ENCODE peak calls at places on chromosomes 12 and 14, in nine cellular contexts. V is HepG2; T is GM13976; X is OCI-M1; C is activated CD4-positive, alpha-beta T cell treated with anti-CD3 and anti-CD28 coated beads, Interleukin-2, amount 50 U/mL, for 4 hours; Q is OCI-LY7; Z is aorta; B is Karpas-422; H is GM03348. P is an unnamed sample.

GRCh38 chr12:127785535-127785934 is 481.4 kb upstream of the TMEM132C start:
- DNase-seq in T (no peak), X (no peak), V (no peak), B (no peak), H (peak; percentile 69), C (no peak), Z (no peak), Q (no peak), P (no peak)

GRCh38 chr12:132342828-132343227 is 13.4 kb upstream of the GALNT9 start:
- DNase-seq in X (no peak), V (no peak), T (no peak), Z (no peak), B (no peak), C (no peak), H (no peak), Q (no peak), P (no peak)

GRCh38 chr12:78229491-78230209 is 399.0 kb downstream of the NAV3 start:
- DNase-seq in Q (peak; percentile 60), H (peak; percentile 21), C (no peak), Z (no peak), T (peak; percentile 6), V (peak; percentile 28), X (peak; percentile 80), B (peak; percentile 85), P (no peak)

GRCh38 chr12:124517260-124518050 is 50.0 kb downstream of the NCOR2 start:
- DNase-seq in B (no peak), C (no peak), Q (no peak), V (no peak), X (no peak), Z (peak; percentile 87), H (peak; percentile 73), T (no peak), P (no peak)

GRCh38 chr12:2959508-2960431 is 573 bp downstream of the TEAD4 start:
- DNase-seq in Z (peak; percentile 83), H (peak; percentile 87), V (peak; percentile 21), T (peak; percentile 73), X (no peak), C (no peak), B (no peak), Q (no peak), P (no peak)

GRCh38 chr14:86501611-86502010 is 971.7 kb downstream of the FLRT2 start:
- DNase-seq in Z (no peak), B (no peak), T (no peak), C (no peak), V (no peak), X (peak; percentile 35), Q (peak; percentile 12), H (no peak), P (no peak)

GRCh38 chr12:26286186-26286585 is 90.8 kb downstream of the SSPN start:
- DNase-seq in Q (no peak), V (no peak), X (no peak), H (no peak), B (no peak), Z (no peak), T (no peak), C (no peak), P (no peak)

GRCh38 chr12:100193085-100193484 is 7.5 kb upstream of the ACTR6 start:
- DNase-seq in T (no peak), X (no peak), Q (no peak), V (no peak), B (no peak), Z (no peak), C (no peak), H (no peak), P (no peak)

GRCh38 chr14:47189911-47190503 is 485.4 kb downstream of the MDGA2 start:
- DNase-seq in Z (no peak), B (no peak), Q (no peak), X (no peak), T (no peak), V (no peak), C (no peak), H (no peak), P (no peak)

GRCh38 chr12:109264943-109265650 is 44.0 kb downstream of the FOXN4 start:
- DNase-seq in X (no peak), Q (no peak), T (no peak), V (no peak), B (no peak), C (no peak), Z (no peak), H (no peak), P (no peak)

GRCh38 chr12:19186722-19187661 is 57.5 kb downstream of the PLEKHA5 start:
- DNase-seq in C (no peak), Z (no peak), T (peak; percentile 18), Q (peak; percentile 52), B (peak; percentile 78), H (peak; percentile 52), X (peak; percentile 80), V (peak; percentile 45), P (no peak)

P was measured in stimulated activated naive CD4-positive, alpha-beta T cell treated with Interleukin-2 at 50 U/mL for 16 hours.